ENCODE peak calls at places on chromosomes 3 and 15, in seven cellular contexts. E, H, V, I, P, J and K are unnamed samples.

GRCh38 chr15:41958002-41958420 is 14.3 kb downstream of the EHD4 start:
- DNase-seq in I (no peak), P (no peak), E (no peak), H (no peak), J (no peak), V (no peak), K (no peak)

GRCh38 chr3:23710555-23710954 is 95.2 kb upstream of the UBE2E1 start:
- DNase-seq in P (no peak), V (no peak), E (no peak), J (no peak), H (no peak), I (no peak), K (no peak)

GRCh38 chr15:85766007-85766831 is 28.5 kb downstream of the KLHL25 start:
- DNase-seq in E (no peak), V (no peak), I (peak), P (no peak), H (no peak), J (peak), K (no peak)

GRCh38 chr15:94083467-94083991 is 147.8 kb upstream of the MCTP2 start:
- DNase-seq in H (no peak), E (no peak), J (no peak), P (no peak), V (no peak), I (no peak), K (no peak)

GRCh38 chr3:184399410-184399809 is 19.6 kb downstream of the CHRD start:
- DNase-seq in P (no peak), E (no peak), H (no peak), I (peak), V (peak), J (peak), K (no peak)

GRCh38 chr3:61252836-61253235 is 1.6 kb upstream of the FHIT start:
- DNase-seq in I (no peak), J (no peak), H (no peak), V (no peak), P (no peak), E (no peak), K (no peak)

GRCh38 chr15:40776537-40777141 is 6.9 kb downstream of the C15orf62 start:
- DNase-seq in P (no peak), H (peak), J (no peak), I (no peak), E (no peak), V (no peak), K (peak)

GRCh38 chr3:128697336-128697735 is 28.6 kb upstream of the RAB7A start:
- DNase-seq in V (no peak), I (no peak), H (no peak), J (no peak), P (no peak), E (no peak), K (no peak)

GRCh38 chr3:62184559-62184958 is 188.8 kb downstream of the FEZF2 start:
- DNase-seq in P (no peak), E (no peak), I (no peak), H (no peak), V (no peak), J (no peak), K (no peak)

GRCh38 chr3:45762647-45763330 is 33.5 kb downstream of the SLC6A20 start:
- DNase-seq in H (peak), P (no peak), E (no peak), I (no peak), V (no peak), J (no peak), K (no peak)

GRCh38 chr3:111911446-111911845 is 52.4 kb downstream of the PHLDB2 start:
- DNase-seq in P (no peak), E (no peak), J (no peak), H (no peak), V (no peak), I (no peak), K (no peak)

GRCh38 chr3:173044998-173045397 is 96.0 kb downstream of the SPATA16 start:
- DNase-seq in H (no peak), I (no peak), J (no peak), E (no peak), P (no peak), V (no peak), K (no peak)

GRCh38 chr15:63601727-63602185 is 4.6 kb downstream of the FBXL22 start:
- DNase-seq in E (no peak), I (no peak), V (no peak), P (peak), J (no peak), H (no peak), K (no peak)

GRCh38 chr3:180961087-180961486 is 28.4 kb downstream of the DNAJC19 start:
- DNase-seq in I (no peak), P (no peak), E (no peak), H (no peak), J (no peak), V (no peak), K (no peak)

GRCh38 chr3:99532246-99532645 is 106.1 kb upstream of the COL8A1 start:
- DNase-seq in H (no peak), V (peak), E (no peak), J (no peak), I (no peak), P (no peak), K (no peak)

GRCh38 chr3:17643691-17644090 is 98.7 kb downstream of the TBC1D5 start:
- DNase-seq in I (no peak), J (no peak), P (no peak), H (no peak), E (no peak), V (no peak), K (no peak)

GRCh38 chr3:152235709-152236298 is 32.9 kb upstream of the MBNL1 start:
- DNase-seq in J (no peak), I (no peak), E (no peak), V (no peak), H (no peak), P (no peak), K (no peak)

GRCh38 chr15:66404122-66404521 is 17.4 kb downstream of the MAP2K1 start:
- DNase-seq in I (no peak), E (no peak), H (no peak), P (no peak), V (no peak), J (no peak), K (no peak)

GRCh38 chr15:40048155-40048792 is 9.3 kb upstream of the SRP14 start:
- DNase-seq in I (peak), E (no peak), H (no peak), J (no peak), P (no peak), V (no peak), K (peak)

GRCh38 chr15:96326551-96327154 is 3.8 kb upstream of the NR2F2 start:
- DNase-seq in P (no peak), H (peak), J (peak), E (no peak), I (no peak), V (no peak), K (no peak)

GRCh38 chr3:29531611-29532150 is 250.8 kb downstream of the RBMS3 start:
- DNase-seq in J (no peak), H (no peak), V (no peak), P (no peak), E (no peak), I (no peak), K (no peak)

GRCh38 chr3:113051827-113052226 is 61.0 kb downstream of the GTPBP8 start:
- DNase-seq in V (no peak), P (no peak), J (no peak), H (peak), I (no peak), E (no peak), K (no peak)